ENCODE peak calls at places on chromosomes 6 and 20, in seven cellular contexts. T is HS-27A; J is activated naive CD8-positive, alpha-beta T cell treated with anti-CD3 and anti-CD28 coated beads, Interleukin-2, amount 50 U/mL, for 24 hours; R is HT-29; M is neuronal stem cell; L is ELR; I is central memory CD4-positive, alpha-beta T cell. N is an unnamed sample.

GRCh38 chr6:56863366-56863765 is 91.5 kb upstream of the BEND6 start:
- DNase-seq in T (no peak), J (no peak), R (no peak), M (no peak), L (peak), I (no peak), N (no peak)

GRCh38 chr6:107293421-107293820 is 165.9 kb downstream of the PDSS2 start:
- DNase-seq in T (no peak), J (no peak), R (no peak), M (no peak), L (no peak), I (no peak), N (no peak)

GRCh38 chr20:17568972-17569471 is 853 bp upstream of the DSTN start:
- DNase-seq in T (peak), J (peak), R (peak), M (peak), L (peak), I (peak), N (no peak)

GRCh38 chr20:2244523-2244922 is 51.3 kb upstream of the TGM3 start:
- DNase-seq in T (no peak), J (no peak), R (no peak), M (no peak), L (no peak), I (no peak), N (no peak)

GRCh38 chr20:64238851-64239387 is 16.6 kb upstream of the PCMTD2 start:
- DNase-seq in T (no peak), J (no peak), R (peak), M (no peak), L (no peak), I (no peak), N (no peak)

GRCh38 chr20:20130399-20130798 is 78.1 kb downstream of the CFAP61 start:
- DNase-seq in T (no peak), J (no peak), R (peak), M (no peak), L (peak), I (no peak), N (peak)

GRCh38 chr6:75532521-75532920 is 38.9 kb upstream of the FILIP1 start:
- DNase-seq in T (no peak), J (no peak), R (no peak), M (no peak), L (peak), I (no peak), N (no peak)

GRCh38 chr6:10297825-10298224 is 117.0 kb downstream of the TFAP2A start:
- DNase-seq in T (no peak), J (no peak), R (no peak), M (no peak), L (peak), I (no peak), N (peak)

GRCh38 chr6:169131356-169131755 is 122.3 kb downstream of the THBS2 start:
- DNase-seq in T (no peak), J (no peak), R (no peak), M (no peak), L (no peak), I (no peak), N (no peak)